ENCODE peak calls at places on chromosomes 2 and 18, in four cellular contexts. M, B, P and Z are unnamed samples.

GRCh38 chr2:50097118-50097517 is 934.8 kb downstream of the NRXN1 start:
- DNase-seq in P (no peak), B (no peak), M (no peak), Z (no peak)

GRCh38 chr2:205705511-205706397 is 23.5 kb downstream of the NRP2 start:
- DNase-seq in B (no peak), M (no peak), P (peak; percentile 48), Z (no peak)

GRCh38 chr2:66481100-66481549 is 46.2 kb downstream of the MEIS1 start:
- DNase-seq in P (peak; percentile 17), M (no peak), B (no peak), Z (no peak)

GRCh38 chr2:111698743-111699554 is 185.0 kb downstream of the ANAPC1 start:
- DNase-seq in M (peak; percentile 4), P (peak; percentile 98), B (peak; percentile 66), Z (peak; percentile 66)

GRCh38 chr18:11124054-11124453 is 25.3 kb downstream of the PIEZO2 start:
- DNase-seq in P (no peak), M (no peak), B (no peak), Z (no peak)

GRCh38 chr2:236813806-236814205 is 244.2 kb downstream of the ACKR3 start:
- DNase-seq in M (no peak), P (no peak), B (no peak), Z (no peak)

GRCh38 chr2:202932425-202933138 is 20.5 kb downstream of the CARF start:
- DNase-seq in M (no peak), B (no peak), P (peak; percentile 57), Z (no peak)

GRCh38 chr2:239787651-239788050 is 237.5 kb downstream of the NDUFA10 start:
- DNase-seq in P (no peak), M (no peak), B (no peak), Z (peak; percentile 2)

GRCh38 chr2:200756618-200757321 is 54.9 kb upstream of the BZW1 start:
- DNase-seq in M (no peak), P (peak; percentile 99), B (peak; percentile 8), Z (no peak)

GRCh38 chr2:216339456-216340279 is 32.6 kb downstream of the MARCHF4 start:
- DNase-seq in M (no peak), B (no peak), P (no peak), Z (no peak)

GRCh38 chr18:36934884-36935283 is 106.0 kb downstream of the KIAA1328 start:
- DNase-seq in B (no peak), P (no peak), M (no peak), Z (no peak)

GRCh38 chr18:34003687-34004086 is 221.0 kb downstream of the NOL4 start:
- DNase-seq in P (no peak), M (no peak), B (no peak), Z (no peak)